ENCODE peak calls at places on chromosome 7, in eight cellular contexts. Q is iPS-NIHi11, E is NCI-H748 treated with DMSO at 0.1 percent for 48 hours, F is HL-60, D is hepatocyte, X is thyroid gland, W is lower lobe of right lung, Z is fibroblast of the aortic adventitia. T is an unnamed sample.

GRCh38 chr7:79923953-79924352 is 210.7 kb upstream of the GNAI1 start:
- DNase-seq in Q (no peak), E (no peak), F (no peak), D (no peak), X (no peak), W (no peak), Z (peak), T (no peak)

GRCh38 chr7:154913645-154914579 is 89.0 kb downstream of the PAXIP1 start:
- DNase-seq in Q (peak), E (peak), F (peak), D (peak), X (peak), W (peak), Z (peak), T (peak)

GRCh38 chr7:55589905-55590304 is 17.6 kb upstream of the VOPP1 start:
- DNase-seq in Q (no peak), E (no peak), F (no peak), D (no peak), X (no peak), W (no peak), Z (no peak), T (no peak)

GRCh38 chr7:4386190-4386589 is 295.9 kb upstream of the FOXK1 start:
- DNase-seq in Q (no peak), E (peak), F (no peak), D (no peak), X (no peak), W (no peak), Z (no peak), T (no peak)

GRCh38 chr7:33853361-33854062 is 51.8 kb upstream of the BMPER start:
- DNase-seq in Q (no peak), E (no peak), F (no peak), D (no peak), X (no peak), W (no peak), Z (peak), T (no peak)

GRCh38 chr7:81415181-81415580 is 354.7 kb downstream of the HGF start:
- DNase-seq in Q (no peak), E (no peak), F (no peak), D (no peak), X (no peak), W (no peak), Z (peak), T (no peak)

GRCh38 chr7:22173884-22174573 is 182.9 kb downstream of the RAPGEF5 start:
- DNase-seq in Q (no peak), E (no peak), F (no peak), D (no peak), X (no peak), W (no peak), Z (no peak), T (peak)

GRCh38 chr7:44097064-44097932 is 6.8 kb upstream of the AEBP1 start:
- DNase-seq in Q (no peak), E (no peak), F (peak), D (no peak), X (no peak), W (no peak), Z (no peak), T (no peak)

GRCh38 chr7:39691821-39692220 is 68.4 kb downstream of the RALA start:
- DNase-seq in Q (no peak), E (no peak), F (no peak), D (no peak), X (no peak), W (no peak), Z (peak), T (no peak)

GRCh38 chr7:151876112-151876898 is 610 bp downstream of the PRKAG2 start:
- DNase-seq in Q (peak), E (no peak), F (peak), D (peak), X (peak), W (peak), Z (peak), T (no peak)